ENCODE peak calls at places on chromosomes 7 and 10, in six cellular contexts. One of them, this sample, is unnamed.

GRCh38 chr10:91592282-91593020 is 40.4 kb downstream of the PPP1R3C start:
- DNase-seq in putamen: no peak
- DNase-seq in NCI-H345: peak; percentile 38
- DNase-seq in H7: no peak
- DNase-seq in GM23248: no peak
- DNase-seq in activated CD4-positive, alpha-beta T cell treated with anti-CD3 and anti-CD28 coated beads for 4 hours: no peak
- DNase-seq in this sample: no peak

GRCh38 chr7:158074896-158075632 is 512.6 kb downstream of the PTPRN2 start:
- DNase-seq in putamen: no peak
- DNase-seq in NCI-H345: peak; percentile 95
- DNase-seq in H7: peak; percentile 77
- DNase-seq in GM23248: no peak
- DNase-seq in activated CD4-positive, alpha-beta T cell treated with anti-CD3 and anti-CD28 coated beads for 4 hours: no peak
- DNase-seq in this sample: no peak

GRCh38 chr7:17408245-17408903 is 109.9 kb downstream of the AHR start:
- DNase-seq in putamen: no peak
- DNase-seq in NCI-H345: no peak
- DNase-seq in H7: no peak
- DNase-seq in GM23248: peak; percentile 96
- DNase-seq in activated CD4-positive, alpha-beta T cell treated with anti-CD3 and anti-CD28 coated beads for 4 hours: no peak
- DNase-seq in this sample: peak; percentile 93

GRCh38 chr10:80523776-80524175 is 13.9 kb upstream of the SH2D4B start:
- DNase-seq in putamen: no peak
- DNase-seq in NCI-H345: no peak
- DNase-seq in H7: no peak
- DNase-seq in GM23248: no peak
- DNase-seq in activated CD4-positive, alpha-beta T cell treated with anti-CD3 and anti-CD28 coated beads for 4 hours: no peak
- DNase-seq in this sample: no peak

GRCh38 chr10:28429573-28430216 is 103.2 kb upstream of the WAC start:
- DNase-seq in putamen: no peak
- DNase-seq in NCI-H345: no peak
- DNase-seq in H7: no peak
- DNase-seq in GM23248: no peak
- DNase-seq in activated CD4-positive, alpha-beta T cell treated with anti-CD3 and anti-CD28 coated beads for 4 hours: no peak
- DNase-seq in this sample: no peak

GRCh38 chr7:29748286-29749099 is 57.8 kb upstream of the WIPF3 start:
- DNase-seq in putamen: peak; percentile 47
- DNase-seq in NCI-H345: peak; percentile 57
- DNase-seq in H7: no peak
- DNase-seq in GM23248: peak; percentile 86
- DNase-seq in activated CD4-positive, alpha-beta T cell treated with anti-CD3 and anti-CD28 coated beads for 4 hours: no peak
- DNase-seq in this sample: peak; percentile 75

GRCh38 chr10:132972986-132973902 is 30.9 kb upstream of the CFAP46 start:
- DNase-seq in putamen: no peak
- DNase-seq in NCI-H345: no peak
- DNase-seq in H7: peak; percentile 56
- DNase-seq in GM23248: no peak
- DNase-seq in activated CD4-positive, alpha-beta T cell treated with anti-CD3 and anti-CD28 coated beads for 4 hours: no peak
- DNase-seq in this sample: no peak

GRCh38 chr10:49652416-49653385 is 26.8 kb upstream of the C10orf53 start:
- DNase-seq in putamen: no peak
- DNase-seq in NCI-H345: no peak
- DNase-seq in H7: peak; percentile 31
- DNase-seq in GM23248: no peak
- DNase-seq in activated CD4-positive, alpha-beta T cell treated with anti-CD3 and anti-CD28 coated beads for 4 hours: no peak
- DNase-seq in this sample: no peak

GRCh38 chr10:84335516-84335915 is 7.1 kb downstream of the CCSER2 start:
- DNase-seq in putamen: no peak
- DNase-seq in NCI-H345: no peak
- DNase-seq in H7: no peak
- DNase-seq in GM23248: no peak
- DNase-seq in activated CD4-positive, alpha-beta T cell treated with anti-CD3 and anti-CD28 coated beads for 4 hours: no peak
- DNase-seq in this sample: no peak

GRCh38 chr7:151460474-151460855 is 20.5 kb upstream of the CRYGN start:
- DNase-seq in putamen: no peak
- DNase-seq in NCI-H345: no peak
- DNase-seq in H7: no peak
- DNase-seq in GM23248: peak; percentile 43
- DNase-seq in activated CD4-positive, alpha-beta T cell treated with anti-CD3 and anti-CD28 coated beads for 4 hours: no peak
- DNase-seq in this sample: peak; percentile 15

GRCh38 chr10:29344073-29344820 is 55.4 kb downstream of the LYZL1 start:
- DNase-seq in putamen: no peak
- DNase-seq in NCI-H345: no peak
- DNase-seq in H7: peak; percentile 23
- DNase-seq in GM23248: peak; percentile 72
- DNase-seq in activated CD4-positive, alpha-beta T cell treated with anti-CD3 and anti-CD28 coated beads for 4 hours: no peak
- DNase-seq in this sample: no peak

GRCh38 chr10:72334196-72334831 is 20.4 kb downstream of the DNAJB12 start:
- DNase-seq in putamen: peak; percentile 83
- DNase-seq in NCI-H345: peak; percentile 85
- DNase-seq in H7: peak; percentile 90
- DNase-seq in GM23248: no peak
- DNase-seq in activated CD4-positive, alpha-beta T cell treated with anti-CD3 and anti-CD28 coated beads for 4 hours: no peak
- DNase-seq in this sample: no peak

GRCh38 chr10:71854031-71854430 is 3.0 kb upstream of the PSAP start:
- DNase-seq in putamen: peak; percentile 61
- DNase-seq in NCI-H345: no peak
- DNase-seq in H7: no peak
- DNase-seq in GM23248: peak; percentile 73
- DNase-seq in activated CD4-positive, alpha-beta T cell treated with anti-CD3 and anti-CD28 coated beads for 4 hours: no peak
- DNase-seq in this sample: no peak

GRCh38 chr7:142583424-142583823 is 165.8 kb upstream of the PRSS1 start:
- DNase-seq in putamen: no peak
- DNase-seq in NCI-H345: no peak
- DNase-seq in H7: peak; percentile 11
- DNase-seq in GM23248: peak; percentile 96
- DNase-seq in activated CD4-positive, alpha-beta T cell treated with anti-CD3 and anti-CD28 coated beads for 4 hours: peak; percentile 14
- DNase-seq in this sample: peak; percentile 55

GRCh38 chr7:8065356-8065813 is 96.8 kb downstream of the GLCCI1 start:
- DNase-seq in putamen: no peak
- DNase-seq in NCI-H345: no peak
- DNase-seq in H7: no peak
- DNase-seq in GM23248: peak; percentile 80
- DNase-seq in activated CD4-positive, alpha-beta T cell treated with anti-CD3 and anti-CD28 coated beads for 4 hours: no peak
- DNase-seq in this sample: no peak

GRCh38 chr10:118332948-118333710 is 9.0 kb downstream of the FAM204A start:
- DNase-seq in putamen: no peak
- DNase-seq in NCI-H345: peak; percentile 80
- DNase-seq in H7: no peak
- DNase-seq in GM23248: no peak
- DNase-seq in activated CD4-positive, alpha-beta T cell treated with anti-CD3 and anti-CD28 coated beads for 4 hours: no peak
- DNase-seq in this sample: no peak

GRCh38 chr10:103691723-103692380 is 163.5 kb downstream of the SH3PXD2A start:
- DNase-seq in putamen: no peak
- DNase-seq in NCI-H345: no peak
- DNase-seq in H7: no peak
- DNase-seq in GM23248: peak; percentile 40
- DNase-seq in activated CD4-positive, alpha-beta T cell treated with anti-CD3 and anti-CD28 coated beads for 4 hours: peak; percentile 21
- DNase-seq in this sample: no peak

GRCh38 chr10:33032354-33033254 is 74.6 kb upstream of the ITGB1 start:
- DNase-seq in putamen: no peak
- DNase-seq in NCI-H345: no peak
- DNase-seq in H7: no peak
- DNase-seq in GM23248: peak; percentile 83
- DNase-seq in activated CD4-positive, alpha-beta T cell treated with anti-CD3 and anti-CD28 coated beads for 4 hours: no peak
- DNase-seq in this sample: peak; percentile 46

GRCh38 chr10:124532106-124532641 is 70.6 kb downstream of the LHPP start:
- DNase-seq in putamen: no peak
- DNase-seq in NCI-H345: no peak
- DNase-seq in H7: peak; percentile 93
- DNase-seq in GM23248: peak; percentile 28
- DNase-seq in activated CD4-positive, alpha-beta T cell treated with anti-CD3 and anti-CD28 coated beads for 4 hours: no peak
- DNase-seq in this sample: peak; percentile 16

GRCh38 chr10:103922659-103923058 is 4.7 kb upstream of the STN1 start:
- DNase-seq in putamen: no peak
- DNase-seq in NCI-H345: no peak
- DNase-seq in H7: no peak
- DNase-seq in GM23248: no peak
- DNase-seq in activated CD4-positive, alpha-beta T cell treated with anti-CD3 and anti-CD28 coated beads for 4 hours: no peak
- DNase-seq in this sample: no peak

GRCh38 chr10:114157912-114158311 is 16.1 kb downstream of the CCDC186 start:
- DNase-seq in putamen: no peak
- DNase-seq in NCI-H345: no peak
- DNase-seq in H7: no peak
- DNase-seq in GM23248: no peak
- DNase-seq in activated CD4-positive, alpha-beta T cell treated with anti-CD3 and anti-CD28 coated beads for 4 hours: no peak
- DNase-seq in this sample: no peak

GRCh38 chr7:100556541-100556940 is 17.2 kb downstream of the SAP25 start:
- DNase-seq in putamen: no peak
- DNase-seq in NCI-H345: no peak
- DNase-seq in H7: no peak
- DNase-seq in GM23248: peak; percentile 92
- DNase-seq in activated CD4-positive, alpha-beta T cell treated with anti-CD3 and anti-CD28 coated beads for 4 hours: no peak
- DNase-seq in this sample: no peak

GRCh38 chr10:98427011-98427515 is 12.1 kb upstream of the PYROXD2 start:
- DNase-seq in putamen: no peak
- DNase-seq in NCI-H345: no peak
- DNase-seq in H7: peak; percentile 40
- DNase-seq in GM23248: no peak
- DNase-seq in activated CD4-positive, alpha-beta T cell treated with anti-CD3 and anti-CD28 coated beads for 4 hours: no peak
- DNase-seq in this sample: no peak

GRCh38 chr10:78209987-78210386 is 176.3 kb downstream of the RPS24 start:
- DNase-seq in putamen: no peak
- DNase-seq in NCI-H345: no peak
- DNase-seq in H7: no peak
- DNase-seq in GM23248: no peak
- DNase-seq in activated CD4-positive, alpha-beta T cell treated with anti-CD3 and anti-CD28 coated beads for 4 hours: no peak
- DNase-seq in this sample: no peak

GRCh38 chr10:104279550-104280259 is 10.7 kb downstream of the GSTO2 start:
- DNase-seq in putamen: no peak
- DNase-seq in NCI-H345: no peak
- DNase-seq in H7: no peak
- DNase-seq in GM23248: no peak
- DNase-seq in activated CD4-positive, alpha-beta T cell treated with anti-CD3 and anti-CD28 coated beads for 4 hours: no peak
- DNase-seq in this sample: no peak

GRCh38 chr7:67105382-67105781 is 108.7 kb downstream of the TYW1 start:
- DNase-seq in putamen: no peak
- DNase-seq in NCI-H345: no peak
- DNase-seq in H7: no peak
- DNase-seq in GM23248: peak; percentile 1
- DNase-seq in activated CD4-positive, alpha-beta T cell treated with anti-CD3 and anti-CD28 coated beads for 4 hours: no peak
- DNase-seq in this sample: no peak

GRCh38 chr10:74293686-74294365 is 142.8 kb downstream of the ADK start:
- DNase-seq in putamen: no peak
- DNase-seq in NCI-H345: peak; percentile 71
- DNase-seq in H7: no peak
- DNase-seq in GM23248: peak; percentile 78
- DNase-seq in activated CD4-positive, alpha-beta T cell treated with anti-CD3 and anti-CD28 coated beads for 4 hours: no peak
- DNase-seq in this sample: peak; percentile 40

GRCh38 chr7:95004618-95005282 is 97.4 kb downstream of the PPP1R9A start:
- DNase-seq in putamen: no peak
- DNase-seq in NCI-H345: no peak
- DNase-seq in H7: no peak
- DNase-seq in GM23248: peak; percentile 5
- DNase-seq in activated CD4-positive, alpha-beta T cell treated with anti-CD3 and anti-CD28 coated beads for 4 hours: no peak
- DNase-seq in this sample: no peak

GRCh38 chr7:96415293-96415940 is 93.5 kb upstream of the SLC25A13 start:
- DNase-seq in putamen: no peak
- DNase-seq in NCI-H345: no peak
- DNase-seq in H7: peak; percentile 4
- DNase-seq in GM23248: no peak
- DNase-seq in activated CD4-positive, alpha-beta T cell treated with anti-CD3 and anti-CD28 coated beads for 4 hours: no peak
- DNase-seq in this sample: no peak

GRCh38 chr7:107661081-107661864 is 645 bp downstream of the SLC26A4 start:
- DNase-seq in putamen: no peak
- DNase-seq in NCI-H345: peak; percentile 67
- DNase-seq in H7: peak; percentile 83
- DNase-seq in GM23248: peak; percentile 74
- DNase-seq in activated CD4-positive, alpha-beta T cell treated with anti-CD3 and anti-CD28 coated beads for 4 hours: peak; percentile 20
- DNase-seq in this sample: peak; percentile 35

GRCh38 chr7:121076350-121077164 is 88.0 kb downstream of the CPED1 start:
- DNase-seq in putamen: no peak
- DNase-seq in NCI-H345: no peak
- DNase-seq in H7: no peak
- DNase-seq in GM23248: peak; percentile 74
- DNase-seq in activated CD4-positive, alpha-beta T cell treated with anti-CD3 and anti-CD28 coated beads for 4 hours: no peak
- DNase-seq in this sample: peak; percentile 37

This sample was measured in LoVo.